ENCODE peak calls at places on chromosomes 2 and 18, in six cellular contexts. J is posterior vena cava, G is epithelial cell of esophagus, A is HFF-Myc, K is lower lobe of right lung, X is hypothalamus. Y is an unnamed sample.
A peak's percentile ranks its signal among the peaks of the same experiment; 100 is the strongest.

GRCh38 chr2:6452702-6453481 is 412.8 kb downstream of the CMPK2 start:
- DNase-seq in J (no peak), G (peak; percentile 38), A (peak; percentile 2), K (no peak), X (no peak), Y (no peak)

GRCh38 chr2:104444392-104444791 is 409.5 kb upstream of the POU3F3 start:
- DNase-seq in J (no peak), G (no peak), A (no peak), K (no peak), X (no peak), Y (no peak)

GRCh38 chr2:216117566-216117965 is 8.4 kb downstream of the XRCC5 start:
- DNase-seq in J (no peak), G (no peak), A (no peak), K (no peak), X (no peak), Y (no peak)

GRCh38 chr2:43174368-43175186 is 51.8 kb downstream of the ZFP36L2 start:
- DNase-seq in J (no peak), G (no peak), A (no peak), K (no peak), X (no peak), Y (peak; percentile 88)

GRCh38 chr18:10259934-10260333 is 194.5 kb upstream of the APCDD1 start:
- DNase-seq in J (no peak), G (peak; percentile 21), A (no peak), K (no peak), X (no peak), Y (no peak)

GRCh38 chr18:67916142-67916541 is 399.6 kb upstream of the DSEL start:
- DNase-seq in J (no peak), G (peak; percentile 30), A (no peak), K (no peak), X (no peak), Y (no peak)

GRCh38 chr2:55112229-55113016 is 62.2 kb upstream of the RTN4 start:
- DNase-seq in J (peak; percentile 96), G (no peak), A (no peak), K (peak; percentile 61), X (peak; percentile 30), Y (no peak)

GRCh38 chr2:652881-653480 is 24.2 kb downstream of the TMEM18 start:
- DNase-seq in J (no peak), G (no peak), A (no peak), K (no peak), X (no peak), Y (no peak)

GRCh38 chr2:81195017-81195773 is 890.6 kb upstream of the LRRTM1 start:
- DNase-seq in J (peak; percentile 78), G (no peak), A (no peak), K (peak; percentile 29), X (no peak), Y (no peak)

GRCh38 chr2:162297925-162298552 is 20.4 kb downstream of the IFIH1 start:
- DNase-seq in J (no peak), G (peak; percentile 80), A (peak; percentile 53), K (no peak), X (no peak), Y (peak; percentile 41)

GRCh38 chr18:56139372-56139771 is 499.0 kb downstream of the TXNL1 start:
- DNase-seq in J (no peak), G (no peak), A (no peak), K (no peak), X (no peak), Y (no peak)

GRCh38 chr2:157329524-157329923 is 3.9 kb upstream of the ERMN start:
- DNase-seq in J (no peak), G (peak; percentile 55), A (no peak), K (no peak), X (no peak), Y (no peak)

GRCh38 chr2:85278361-85278760 is 49.4 kb downstream of the TGOLN2 start:
- DNase-seq in J (no peak), G (peak; percentile 37), A (no peak), K (no peak), X (no peak), Y (no peak)

GRCh38 chr18:77065221-77065981 is 67.2 kb downstream of the MBP start:
- DNase-seq in J (peak; percentile 91), G (peak; percentile 90), A (peak; percentile 75), K (peak; percentile 86), X (no peak), Y (peak; percentile 57)

GRCh38 chr2:215904101-215904500 is 109.2 kb downstream of the MREG start:
- DNase-seq in J (no peak), G (peak; percentile 81), A (no peak), K (no peak), X (no peak), Y (no peak)